ENCODE peak calls at places on chromosomes 4 and X, in four cellular contexts. One of them, this sample, is unnamed.
A peak's percentile ranks its signal among the peaks of the same experiment; 100 is the strongest.

GRCh38 chr4:88137112-88137511 is 21.3 kb downstream of the ABCG2 start:
- DNase-seq in GM12878: no peak
- DNase-seq in A549: no peak
- DNase-seq in K562: no peak
- DNase-seq in this sample: no peak

GRCh38 chr4:54277691-54278090 is 48.6 kb downstream of the PDGFRA start:
- DNase-seq in GM12878: peak; percentile 9
- DNase-seq in A549: no peak
- DNase-seq in K562: no peak
- DNase-seq in this sample: no peak

GRCh38 chr4:106312377-106312776 is 3.6 kb downstream of the TBCK start:
- DNase-seq in GM12878: no peak
- DNase-seq in A549: no peak
- DNase-seq in K562: no peak
- DNase-seq in this sample: no peak

GRCh38 chr4:110198472-110199419 is at the start of gene ELOVL6:
- DNase-seq in GM12878: peak; percentile 55
- DNase-seq in A549: peak; percentile 35
- DNase-seq in K562: peak; percentile 82
- DNase-seq in this sample: peak; percentile 77

GRCh38 chr4:61373901-61374611 is 173.9 kb downstream of the ADGRL3 start:
- DNase-seq in GM12878: no peak
- DNase-seq in A549: peak; percentile 1
- DNase-seq in K562: no peak
- DNase-seq in this sample: no peak

GRCh38 chr4:3047464-3048286 is 26.7 kb downstream of the HTT-AS start:
- DNase-seq in GM12878: peak; percentile 99
- DNase-seq in A549: peak; percentile 16
- DNase-seq in K562: peak; percentile 44
- DNase-seq in this sample: peak; percentile 60

GRCh38 chr4:153154010-153154975 is 50.0 kb upstream of the TRIM2 start:
- DNase-seq in GM12878: no peak
- DNase-seq in A549: no peak
- DNase-seq in K562: no peak
- DNase-seq in this sample: peak; percentile 54

GRCh38 chr4:168587326-168588125 is 90.7 kb downstream of the PALLD start:
- DNase-seq in GM12878: no peak
- DNase-seq in A549: peak; percentile 38
- DNase-seq in K562: no peak
- DNase-seq in this sample: no peak

GRCh38 chr4:88857588-88857987 is 160.0 kb upstream of the NAP1L5 start:
- DNase-seq in GM12878: no peak
- DNase-seq in A549: no peak
- DNase-seq in K562: no peak
- DNase-seq in this sample: no peak

GRCh38 chr4:35818520-35818919 is 425.8 kb downstream of the ARAP2 start:
- DNase-seq in GM12878: no peak
- DNase-seq in A549: no peak
- DNase-seq in K562: no peak
- DNase-seq in this sample: no peak

GRCh38 chrX:15854080-15854655 is 445 bp downstream of the AP1S2 start:
- DNase-seq in GM12878: no peak
- DNase-seq in A549: peak; percentile 22
- DNase-seq in K562: peak; percentile 66
- DNase-seq in this sample: peak; percentile 85

GRCh38 chr4:3202836-3203820 is 45.8 kb upstream of the MSANTD1 start:
- DNase-seq in GM12878: no peak
- DNase-seq in A549: no peak
- DNase-seq in K562: no peak
- DNase-seq in this sample: no peak

GRCh38 chr4:177047851-177048174 is 255.1 kb upstream of the VEGFC start:
- DNase-seq in GM12878: no peak
- DNase-seq in A549: no peak
- DNase-seq in K562: no peak
- DNase-seq in this sample: no peak

GRCh38 chrX:123481908-123482873 is 250.7 kb downstream of the THOC2 start:
- DNase-seq in GM12878: no peak
- DNase-seq in A549: no peak
- DNase-seq in K562: no peak
- DNase-seq in this sample: no peak

GRCh38 chrX:44223150-44223549 is 120.3 kb downstream of the EFHC2 start:
- DNase-seq in GM12878: no peak
- DNase-seq in A549: no peak
- DNase-seq in K562: no peak
- DNase-seq in this sample: no peak

GRCh38 chr4:158810487-158811215 is 41.8 kb downstream of the FNIP2 start:
- DNase-seq in GM12878: no peak
- DNase-seq in A549: no peak
- DNase-seq in K562: no peak
- DNase-seq in this sample: no peak

GRCh38 chr4:176587920-176588319 is 204.8 kb downstream of the VEGFC start:
- DNase-seq in GM12878: no peak
- DNase-seq in A549: no peak
- DNase-seq in K562: no peak
- DNase-seq in this sample: no peak

GRCh38 chrX:71992711-71993110 is 82.1 kb downstream of the NHSL2 start:
- DNase-seq in GM12878: no peak
- DNase-seq in A549: no peak
- DNase-seq in K562: no peak
- DNase-seq in this sample: no peak

GRCh38 chr4:107835409-107835808 is 10.7 kb downstream of the SGMS2 start:
- DNase-seq in GM12878: no peak
- DNase-seq in A549: no peak
- DNase-seq in K562: no peak
- DNase-seq in this sample: no peak

GRCh38 chr4:2797188-2797544 is 4.3 kb downstream of the SH3BP2 start:
- DNase-seq in GM12878: no peak
- DNase-seq in A549: no peak
- DNase-seq in K562: no peak
- DNase-seq in this sample: peak; percentile 4

GRCh38 chr4:178086324-178086723 is 644.1 kb upstream of the AGA start:
- DNase-seq in GM12878: no peak
- DNase-seq in A549: no peak
- DNase-seq in K562: no peak
- DNase-seq in this sample: no peak

GRCh38 chr4:67779631-67780030 is 25.4 kb upstream of the GNRHR start:
- DNase-seq in GM12878: no peak
- DNase-seq in A549: no peak
- DNase-seq in K562: no peak
- DNase-seq in this sample: no peak

GRCh38 chrX:372856-373640 is 13.7 kb downstream of the PPP2R3B start:
- DNase-seq in GM12878: no peak
- DNase-seq in A549: no peak
- DNase-seq in K562: no peak
- DNase-seq in this sample: no peak

GRCh38 chrX:12898073-12898472 is 8.3 kb upstream of the TLR8 start:
- DNase-seq in GM12878: no peak
- DNase-seq in A549: no peak
- DNase-seq in K562: no peak
- DNase-seq in this sample: no peak

GRCh38 chr4:121177238-121178137 is 13.4 kb upstream of the TNIP3 start:
- DNase-seq in GM12878: no peak
- DNase-seq in A549: no peak
- DNase-seq in K562: no peak
- DNase-seq in this sample: no peak

GRCh38 chr4:81452452-81453011 is 19.2 kb downstream of the RASGEF1B start:
- DNase-seq in GM12878: no peak
- DNase-seq in A549: no peak
- DNase-seq in K562: no peak
- DNase-seq in this sample: no peak

GRCh38 chr4:53015681-53016080 is 153.6 kb downstream of the RASL11B start:
- DNase-seq in GM12878: no peak
- DNase-seq in A549: no peak
- DNase-seq in K562: peak; percentile 25
- DNase-seq in this sample: peak; percentile 36

GRCh38 chrX:126165401-126165720 is 728 bp downstream of the DCAF12L2 start:
- DNase-seq in GM12878: no peak
- DNase-seq in A549: no peak
- DNase-seq in K562: no peak
- DNase-seq in this sample: no peak

GRCh38 chr4:174847801-174848427 is 18.9 kb upstream of the GLRA3 start:
- DNase-seq in GM12878: no peak
- DNase-seq in A549: no peak
- DNase-seq in K562: no peak
- DNase-seq in this sample: no peak

GRCh38 chrX:133859860-133860259 is 125.5 kb downstream of the GPC3 start:
- DNase-seq in GM12878: no peak
- DNase-seq in A549: no peak
- DNase-seq in K562: no peak
- DNase-seq in this sample: no peak

GRCh38 chr4:4379540-4380087 is 7.3 kb upstream of the NSG1 start:
- DNase-seq in GM12878: no peak
- DNase-seq in A549: no peak
- DNase-seq in K562: no peak
- DNase-seq in this sample: no peak

GRCh38 chrX:37684426-37684825 is 1.2 kb upstream of the XK start:
- DNase-seq in GM12878: no peak
- DNase-seq in A549: no peak
- DNase-seq in K562: no peak
- DNase-seq in this sample: no peak

GRCh38 chrX:37685452-37686347 is at the start of gene XK:
- DNase-seq in GM12878: no peak
- DNase-seq in A549: peak; percentile 2
- DNase-seq in K562: peak; percentile 69
- DNase-seq in this sample: peak; percentile 57

GRCh38 chrX:37686348-37686736 is 751 bp downstream of the XK start:
- DNase-seq in GM12878: no peak
- DNase-seq in A549: no peak
- DNase-seq in K562: no peak
- DNase-seq in this sample: no peak

GRCh38 chrX:37684918-37685317 is 673 bp upstream of the XK start:
- DNase-seq in GM12878: no peak
- DNase-seq in A549: no peak
- DNase-seq in K562: no peak
- DNase-seq in this sample: no peak

GRCh38 chrX:37686979-37687378 is 1.4 kb downstream of the XK start:
- DNase-seq in GM12878: no peak
- DNase-seq in A549: no peak
- DNase-seq in K562: no peak
- DNase-seq in this sample: no peak
- TF ChIP-seq RCOR1 in GM12878: no peak
- TF ChIP-seq RCOR1 in A549: no peak
- TF ChIP-seq RCOR1 in K562: no peak
- TF ChIP-seq RCOR1 in this sample: no peak

GRCh38 chrX:9272166-9272565 is 192.7 kb upstream of the TBL1X start:
- DNase-seq in GM12878: no peak
- DNase-seq in A549: no peak
- DNase-seq in K562: no peak
- DNase-seq in this sample: no peak

GRCh38 chrX:9269134-9269533 is 195.7 kb upstream of the TBL1X start:
- DNase-seq in GM12878: no peak
- DNase-seq in A549: no peak
- DNase-seq in K562: no peak
- DNase-seq in this sample: no peak

DNA sequence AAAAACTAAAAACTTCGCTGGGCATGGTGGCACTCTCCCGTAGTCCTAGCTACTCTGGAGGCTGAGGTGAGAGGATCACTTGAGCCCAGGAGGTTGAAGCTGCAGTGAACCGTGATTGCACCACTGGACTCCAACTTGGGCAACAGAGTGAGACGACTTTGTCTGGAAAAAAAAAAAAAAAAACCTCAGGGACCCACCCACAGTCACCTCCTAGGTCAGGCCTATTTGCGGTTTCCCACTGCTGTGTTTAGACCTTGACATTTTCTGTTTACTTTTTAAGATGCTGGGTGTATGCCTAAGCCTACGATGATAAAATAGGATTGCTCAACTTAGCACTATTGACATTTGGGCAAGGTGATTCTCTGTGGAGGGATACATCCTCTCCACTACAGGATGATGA is 197.4 kb upstream of the TBL1X start:
- DNase-seq in GM12878: no peak
- DNase-seq in A549: peak; percentile 4
- DNase-seq in K562: no peak
- DNase-seq in this sample: no peak
- TF ChIP-seq REST in GM12878: no peak
- TF ChIP-seq REST in A549: no peak
- TF ChIP-seq REST in K562: no peak
- TF ChIP-seq REST in this sample: no peak

DNA sequence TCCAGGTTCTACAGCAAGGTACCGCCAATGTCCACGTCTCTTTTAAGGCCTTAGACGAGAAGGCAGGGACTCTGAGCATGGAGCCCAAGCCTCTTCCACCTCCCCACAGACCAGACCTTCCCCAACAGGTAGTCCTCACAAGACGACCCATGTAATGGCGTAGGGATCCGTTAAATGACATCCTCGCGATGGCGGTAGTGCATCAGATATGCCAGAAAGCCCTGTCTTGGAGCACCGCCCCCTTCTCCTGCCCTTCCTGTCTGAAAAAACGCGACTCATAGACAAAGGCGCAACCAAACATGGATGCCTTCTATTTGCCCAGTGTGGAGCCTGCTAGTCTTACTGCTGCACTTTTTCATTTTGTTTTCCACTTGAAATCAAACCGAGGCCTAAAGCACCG is 185.4 kb downstream of the OR13H1 start:
- DNase-seq in GM12878: peak; percentile 88
- DNase-seq in A549: no peak
- DNase-seq in K562: no peak
- DNase-seq in this sample: peak; percentile 63
- TF ChIP-seq RCOR1 in GM12878: no peak
- TF ChIP-seq RCOR1 in A549: no peak
- TF ChIP-seq RCOR1 in K562: no peak
- TF ChIP-seq RCOR1 in this sample: no peak

DNA sequence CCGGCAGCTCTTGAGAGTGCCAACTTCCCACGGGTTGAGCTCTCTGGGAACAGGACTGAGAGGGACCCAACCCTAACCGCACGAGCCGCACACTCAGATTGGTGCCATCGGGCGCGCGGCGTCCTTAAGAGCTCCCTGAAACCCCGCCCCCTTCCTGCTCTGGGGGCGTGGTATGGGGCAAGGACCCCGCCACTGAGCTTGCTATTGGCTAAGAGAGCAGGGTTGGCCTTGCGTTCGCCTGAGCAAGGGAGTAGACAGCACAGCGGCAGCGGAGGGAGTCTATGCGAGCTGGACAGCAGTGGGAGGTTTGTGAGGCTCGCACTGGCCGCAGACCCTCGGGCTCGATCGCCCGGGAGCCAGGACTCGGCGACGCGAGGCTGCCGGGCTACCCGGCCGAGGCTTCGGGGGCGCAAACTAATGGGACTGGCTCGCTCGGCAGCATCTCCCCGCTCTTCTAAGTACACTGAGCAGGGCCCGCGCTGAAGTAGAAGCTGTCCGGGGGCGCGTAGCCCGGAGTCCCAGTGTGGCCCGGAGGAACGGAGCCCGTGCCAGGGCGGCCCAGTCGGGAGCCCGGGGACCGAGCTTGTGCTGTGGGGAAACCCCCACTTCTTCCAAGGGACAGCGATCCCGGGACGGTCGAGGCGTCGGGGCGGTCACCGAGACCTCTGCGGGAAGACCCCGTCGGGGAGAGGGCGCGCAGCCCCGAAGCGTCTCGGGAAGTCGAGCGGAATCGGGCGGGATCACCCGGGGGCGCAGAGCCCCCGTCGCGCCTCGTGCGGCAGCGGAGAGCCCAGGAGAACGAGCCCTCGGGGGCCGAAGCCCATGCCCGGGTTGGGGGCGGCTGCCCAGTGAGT is at the start of gene EFNB1:
- DNase-seq in GM12878: peak; percentile 42
- DNase-seq in A549: peak; percentile 80
- DNase-seq in K562: peak; percentile 84
- DNase-seq in this sample: peak; percentile 87
- TF ChIP-seq REST in GM12878: no peak
- TF ChIP-seq REST in A549: peak; percentile 39
- TF ChIP-seq REST in K562: no peak
- TF ChIP-seq REST in this sample: peak; percentile 71